ENCODE peak calls at places on chromosomes 2 and 18, in five cellular contexts. S, Q, D, G and K are unnamed samples.

GRCh38 chr2:106304612-106305184 is 110.6 kb upstream of the UXS1 start:
- DNase-seq in S (no peak), Q (no peak), D (no peak), G (no peak), K (no peak)

GRCh38 chr2:207167129-207167923 is 1.6 kb upstream of the KLF7 start:
- DNase-seq in S (no peak), Q (no peak), D (no peak), G (no peak), K (no peak)

GRCh38 chr2:31886700-31887099 is 124.1 kb downstream of the MEMO1 start:
- DNase-seq in S (no peak), Q (no peak), D (peak; percentile 3), G (no peak), K (no peak)

GRCh38 chr2:147463881-147464520 is 380.8 kb upstream of the ACVR2A start:
- DNase-seq in S (no peak), Q (no peak), D (no peak), G (no peak), K (no peak)

GRCh38 chr2:64750001-64750816 is 96.5 kb upstream of the SERTAD2 start:
- DNase-seq in S (peak; percentile 6), Q (peak; percentile 85), D (peak; percentile 58), G (peak; percentile 80), K (peak; percentile 15)

GRCh38 chr2:74740395-74741075 is 86.5 kb downstream of the SEMA4F start:
- DNase-seq in S (peak; percentile 18), Q (peak; percentile 82), D (peak; percentile 70), G (peak; percentile 86), K (no peak)

GRCh38 chr2:74529357-74530238 is at the start of the genes AUP1 and HTRA2:
- DNase-seq in S (peak; percentile 96), Q (peak; percentile 99), D (peak; percentile 96), G (peak; percentile 99), K (peak; percentile 78)

GRCh38 chr2:26523750-26524149 is 45.8 kb upstream of the OTOF start:
- DNase-seq in S (no peak), Q (no peak), D (no peak), G (no peak), K (no peak)

GRCh38 chr2:241064008-241064801 is 37.9 kb downstream of the MTERF4 start:
- DNase-seq in S (peak; percentile 52), Q (peak; percentile 86), D (peak; percentile 38), G (peak; percentile 70), K (peak; percentile 24)

GRCh38 chr18:62105373-62105772 is 81.5 kb downstream of the PIGN start:
- DNase-seq in S (no peak), Q (no peak), D (peak; percentile 65), G (no peak), K (no peak)

GRCh38 chr2:145682536-145683157 is 1162.7 kb upstream of the ZEB2 start:
- DNase-seq in S (no peak), Q (no peak), D (no peak), G (no peak), K (no peak)

GRCh38 chr2:151860613-151861146 is 32.5 kb upstream of the ARL5A start:
- DNase-seq in S (peak; percentile 63), Q (no peak), D (no peak), G (no peak), K (no peak)

GRCh38 chr2:204544961-204545860 is at the start of gene PARD3B:
- DNase-seq in S (peak; percentile 74), Q (peak; percentile 88), D (peak; percentile 77), G (peak; percentile 74), K (no peak)

GRCh38 chr2:116250376-116250775 is 1564.1 kb upstream of the DDX18 start:
- DNase-seq in S (no peak), Q (no peak), D (no peak), G (no peak), K (no peak)

GRCh38 chr2:203594541-203594940 is 59.4 kb upstream of the RAPH1 start:
- DNase-seq in S (no peak), Q (no peak), D (no peak), G (no peak), K (no peak)

GRCh38 chr2:235934059-235934896 is 233.9 kb downstream of the GBX2 start:
- DNase-seq in S (no peak), Q (peak; percentile 50), D (no peak), G (no peak), K (no peak)

GRCh38 chr2:232235716-232236115 is 142.8 kb upstream of the ALPP start:
- DNase-seq in S (no peak), Q (no peak), D (no peak), G (no peak), K (no peak)

GRCh38 chr2:171963198-171963597 is 36.6 kb upstream of the METAP1D start:
- DNase-seq in S (no peak), Q (no peak), D (no peak), G (no peak), K (no peak)

GRCh38 chr18:24878289-24878688 is 417.9 kb downstream of the HRH4 start:
- DNase-seq in S (peak; percentile 52), Q (no peak), D (peak; percentile 76), G (no peak), K (no peak)

GRCh38 chr2:75564713-75565369 is 4.1 kb upstream of the EVA1A start:
- DNase-seq in S (no peak), Q (no peak), D (no peak), G (no peak), K (no peak)